ENCODE peak calls at places on chromosomes 11 and 22, in five cellular contexts. T, Q, P, J and E are unnamed samples.

GRCh38 chr11:63871962-63872832 is 33.3 kb downstream of the MARK2 start:
- DNase-seq in T (peak), Q (peak), P (peak), J (peak), E (peak)

GRCh38 chr11:35338928-35339327 is 80.4 kb downstream of the SLC1A2 start:
- DNase-seq in T (no peak), Q (no peak), P (no peak), J (no peak), E (no peak)

GRCh38 chr11:130166457-130166784 is 6.8 kb downstream of the ST14 start:
- DNase-seq in T (no peak), Q (peak), P (peak), J (peak), E (peak)

GRCh38 chr11:76630600-76630999 is 39.9 kb downstream of the LRRC32 start:
- DNase-seq in T (no peak), Q (no peak), P (no peak), J (no peak), E (no peak)

GRCh38 chr11:528815-529728 is 6.3 kb downstream of the HRAS start:
- DNase-seq in T (no peak), Q (no peak), P (no peak), J (no peak), E (no peak)

GRCh38 chr22:20159088-20159487 is 8.2 kb upstream of the CCDC188 start:
- DNase-seq in T (peak), Q (no peak), P (no peak), J (no peak), E (no peak)

GRCh38 chr11:61567286-61568061 is 13.4 kb downstream of the SYT7 start:
- DNase-seq in T (peak), Q (no peak), P (peak), J (peak), E (peak)

GRCh38 chr11:10561043-10561818 is 7.2 kb downstream of the LYVE1 start:
- DNase-seq in T (no peak), Q (no peak), P (no peak), J (no peak), E (no peak)

GRCh38 chr22:37419916-37420655 is 7.2 kb downstream of the ELFN2 start:
- DNase-seq in T (peak), Q (no peak), P (no peak), J (no peak), E (peak)

GRCh38 chr22:23862103-23862502 is 4.4 kb downstream of the SLC2A11 start:
- DNase-seq in T (peak), Q (peak), P (peak), J (no peak), E (peak)

GRCh38 chr11:71476926-71477636 is 24.1 kb downstream of the NADSYN1 start:
- DNase-seq in T (no peak), Q (no peak), P (no peak), J (no peak), E (no peak)

GRCh38 chr11:78138694-78139421 is 568 bp downstream of the ALG8 start:
- DNase-seq in T (no peak), Q (peak), P (peak), J (peak), E (peak)

GRCh38 chr11:118106789-118107335 is 20.1 kb upstream of the SMIM35 start:
- DNase-seq in T (no peak), Q (no peak), P (no peak), J (no peak), E (no peak)

GRCh38 chr11:102110761-102111010 is 439 bp downstream of the YAP1 start:
- DNase-seq in T (no peak), Q (peak), P (no peak), J (no peak), E (no peak)

GRCh38 chr11:441418-442274 is at the start of gene ANO9:
- DNase-seq in T (peak), Q (no peak), P (no peak), J (peak), E (peak)

GRCh38 chr22:21840236-21840823 is 27.1 kb downstream of the MAPK1 start:
- DNase-seq in T (no peak), Q (no peak), P (no peak), J (no peak), E (no peak)
- H3K4me3 ChIP-seq in T (no peak), Q (no peak), P (no peak), J (no peak), E (no peak)

GRCh38 chr22:49970528-49971231 is 10.1 kb downstream of the PIM3 start:
- DNase-seq in T (peak), Q (peak), P (peak), J (peak), E (peak)

GRCh38 chr22:49969751-49970527 is 9.4 kb downstream of the PIM3 start:
- DNase-seq in T (no peak), Q (peak), P (no peak), J (peak), E (no peak)

GRCh38 chr22:49971232-49972162 is 10.9 kb downstream of the PIM3 start:
- DNase-seq in T (peak), Q (peak), P (no peak), J (peak), E (no peak)

GRCh38 chr22:49973018-49973965 is 12.7 kb downstream of the PIM3 start:
- DNase-seq in T (no peak), Q (no peak), P (no peak), J (no peak), E (peak)

GRCh38 chr22:49972163-49973017 is 11.8 kb downstream of the PIM3 start:
- DNase-seq in T (no peak), Q (peak), P (no peak), J (peak), E (no peak)
- H3K4me3 ChIP-seq in T (no peak), Q (no peak), P (no peak), J (no peak), E (peak)

DNA sequence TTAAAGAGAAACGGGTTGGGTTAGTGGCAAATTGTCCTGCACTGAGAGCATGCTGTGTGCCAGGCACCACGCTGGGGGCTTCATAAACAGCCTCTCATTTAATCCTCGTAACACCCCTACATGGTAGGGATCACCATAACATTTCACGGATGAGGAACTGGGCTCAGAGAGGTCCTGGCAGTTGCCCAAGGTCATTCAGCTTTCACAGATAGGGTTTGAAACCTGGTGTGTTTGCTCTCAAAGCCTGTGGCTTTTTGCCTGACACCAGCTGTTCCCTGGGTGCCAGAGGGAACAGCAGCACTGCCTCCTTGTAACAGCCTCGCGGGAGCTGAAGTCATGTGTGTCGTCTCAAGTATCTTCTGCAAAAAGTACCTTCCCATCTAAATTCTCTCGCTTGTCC is 423.7 kb downstream of the MN1 start:
- DNase-seq in T (no peak), Q (peak), P (no peak), J (peak), E (peak)
- H3K4me3 ChIP-seq in T (no peak), Q (no peak), P (no peak), J (no peak), E (no peak)

GRCh38 chr11:45459501-45459900 is 173.4 kb upstream of the SYT13 start:
- DNase-seq in T (no peak), Q (no peak), P (no peak), J (no peak), E (no peak)

GRCh38 chr11:45458269-45458668 is 172.1 kb upstream of the SYT13 start:
- DNase-seq in T (no peak), Q (no peak), P (no peak), J (no peak), E (no peak)

GRCh38 chr11:45457649-45458048 is 171.5 kb upstream of the SYT13 start:
- DNase-seq in T (no peak), Q (no peak), P (peak), J (no peak), E (peak)

GRCh38 chr11:45455536-45455935 is 169.4 kb upstream of the SYT13 start:
- DNase-seq in T (no peak), Q (no peak), P (no peak), J (no peak), E (no peak)

GRCh38 chr11:45456686-45457085 is 170.5 kb upstream of the SYT13 start:
- DNase-seq in T (no peak), Q (no peak), P (no peak), J (no peak), E (no peak)
- H3K4me3 ChIP-seq in T (no peak), Q (no peak), P (no peak), J (no peak), E (no peak)

DNA sequence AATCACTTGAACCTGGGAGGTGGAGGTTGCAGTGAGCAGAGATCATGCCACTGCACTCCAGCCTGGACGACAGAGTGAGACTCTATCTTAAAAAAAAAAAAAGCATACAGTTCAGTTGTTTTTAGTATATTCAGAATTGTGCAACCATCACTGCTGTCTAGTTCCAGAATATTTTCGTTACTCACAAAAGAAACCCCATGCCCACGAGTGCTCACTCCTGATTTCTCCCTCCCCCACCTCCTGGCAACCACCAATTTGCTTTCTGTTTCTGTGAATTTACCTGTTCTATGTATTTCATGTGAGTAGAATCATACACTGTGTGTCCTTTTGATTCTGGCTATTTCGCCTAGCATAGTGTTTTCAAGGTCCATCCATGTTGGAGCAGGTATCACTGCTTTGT is 24.8 kb downstream of the PTPRJ start:
- DNase-seq in T (no peak), Q (no peak), P (no peak), J (no peak), E (no peak)
- H3K4me3 ChIP-seq in T (no peak), Q (no peak), P (no peak), J (no peak), E (peak)

GRCh38 chr22:39994566-39995345 is at the start of gene FAM83F:
- DNase-seq in T (no peak), Q (no peak), P (no peak), J (peak), E (peak)
- H3K4me3 ChIP-seq in T (no peak), Q (no peak), P (no peak), J (peak), E (no peak)

DNA sequence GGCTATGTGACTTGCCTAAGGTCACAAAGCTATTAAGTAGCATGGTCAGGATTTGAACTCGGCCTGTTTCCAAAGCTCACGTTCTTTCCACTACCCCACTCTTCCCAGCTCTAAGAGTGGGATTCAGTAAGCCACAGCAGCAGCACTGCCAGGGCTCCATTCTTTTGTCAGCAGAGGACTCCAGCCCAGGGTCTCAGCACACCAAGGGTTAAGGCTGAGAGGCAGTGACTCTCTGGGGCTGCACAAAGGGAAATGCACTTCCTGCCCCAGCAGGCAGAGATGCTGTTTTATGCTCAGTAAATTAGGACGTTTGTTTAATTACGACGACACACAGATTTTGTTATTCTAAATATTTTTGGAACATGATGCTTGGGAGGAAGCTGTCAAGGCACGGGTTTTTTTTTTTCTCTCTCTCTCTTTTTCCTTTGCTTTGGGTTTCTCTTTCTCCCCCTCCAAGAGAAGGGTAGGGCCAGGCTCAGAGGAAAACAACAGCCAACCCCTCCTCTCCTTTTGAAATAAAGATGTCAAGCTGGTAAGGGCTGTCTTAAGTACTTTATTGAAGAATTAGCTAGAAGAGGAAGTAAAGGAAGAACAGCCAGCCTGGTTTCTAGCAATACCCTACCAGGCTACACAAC is 2.9 kb downstream of the MYH9 start:
- DNase-seq in T (no peak), Q (no peak), P (peak), J (no peak), E (peak)
- H3K4me3 ChIP-seq in T (peak), Q (no peak), P (peak), J (peak), E (peak)

GRCh38 chr11:6238902-6239301 is at the start of gene CNGA4:
- DNase-seq in T (no peak), Q (no peak), P (no peak), J (no peak), E (no peak)
- H3K4me3 ChIP-seq in T (no peak), Q (no peak), P (no peak), J (no peak), E (no peak)